ENCODE peak calls at places on chromosome 9, in five cellular contexts. S is HCT116, M is K562, F is GM12878, A is HepG2. J is an unnamed sample.

GRCh38 chr9:91842358-91842757 is 107.7 kb downstream of the ROR2 start:
- DNase-seq in F (no peak), A (no peak), S (no peak), M (no peak), J (no peak)

GRCh38 chr9:113614843-113615648 is 151.5 kb downstream of the RGS3 start:
- DNase-seq in S (no peak), F (no peak), M (no peak), A (no peak), J (no peak)

GRCh38 chr9:3398232-3398648 is 127.6 kb downstream of the RFX3 start:
- DNase-seq in M (no peak), S (no peak), A (no peak), F (no peak), J (no peak)

GRCh38 chr9:77833686-77834429 is 185.7 kb upstream of the GNA14 start:
- DNase-seq in F (no peak), A (no peak), S (no peak), M (no peak), J (no peak)

GRCh38 chr9:111106202-111106601 is 67.9 kb upstream of the LPAR1 start:
- DNase-seq in F (no peak), A (no peak), M (no peak), S (no peak), J (no peak)

GRCh38 chr9:137550958-137551655 is 572 bp upstream of the MRPL41 start:
- DNase-seq in M (peak; percentile 90), A (peak; percentile 80), F (no peak), S (peak; percentile 52), J (peak; percentile 65)

GRCh38 chr9:135584934-135585333 is 23.4 kb downstream of the PAEP start:
- DNase-seq in F (no peak), S (no peak), A (no peak), M (no peak), J (no peak)

GRCh38 chr9:14887149-14887548 is 23.1 kb downstream of the FREM1 start:
- DNase-seq in M (no peak), S (no peak), F (no peak), A (no peak), J (no peak)

GRCh38 chr9:129311638-129312037 is 133.6 kb upstream of the IER5L start:
- DNase-seq in S (no peak), M (no peak), F (no peak), A (no peak), J (no peak)

GRCh38 chr9:129852575-129852974 is 17.3 kb downstream of the USP20 start:
- DNase-seq in A (no peak), M (no peak), S (no peak), F (no peak), J (no peak)

GRCh38 chr9:5518937-5519319 is 8.6 kb downstream of the PDCD1LG2 start:
- DNase-seq in M (no peak), A (no peak), S (no peak), F (no peak), J (no peak)

GRCh38 chr9:18396102-18396728 is 77.7 kb upstream of the ADAMTSL1 start:
- DNase-seq in F (no peak), M (peak; percentile 3), A (peak; percentile 1), S (no peak), J (no peak)

GRCh38 chr9:98031935-98032334 is 24.6 kb upstream of the NANS start:
- DNase-seq in A (no peak), S (no peak), F (no peak), M (no peak), J (no peak)

GRCh38 chr9:5879419-5880181 is 11.1 kb upstream of the MLANA start:
- DNase-seq in S (peak; percentile 88), A (peak; percentile 46), M (peak; percentile 47), F (no peak), J (no peak)

GRCh38 chr9:96293481-96293880 is 8.5 kb downstream of the HSD17B3 start:
- DNase-seq in F (no peak), S (peak; percentile 10), A (no peak), M (no peak), J (no peak)

GRCh38 chr9:23841304-23841703 is 15.3 kb upstream of the ELAVL2 start:
- DNase-seq in A (no peak), M (no peak), F (no peak), S (no peak), J (no peak)

GRCh38 chr9:123406016-123406415 is 50.0 kb downstream of the CRB2 start:
- DNase-seq in S (no peak), M (no peak), A (no peak), F (no peak), J (no peak)

GRCh38 chr9:36903541-36904435 is 130.3 kb downstream of the PAX5 start:
- DNase-seq in F (peak; percentile 48), A (peak; percentile 12), M (peak; percentile 51), S (peak; percentile 38), J (no peak)

GRCh38 chr9:34560574-34561229 is 28.8 kb downstream of the CNTFR start:
- DNase-seq in S (no peak), F (no peak), M (no peak), A (no peak), J (no peak)

GRCh38 chr9:127538849-127539258 is 73.2 kb upstream of the STXBP1 start:
- DNase-seq in A (no peak), S (no peak), M (no peak), F (no peak), J (no peak)

GRCh38 chr9:134323741-134324358 is 2.4 kb upstream of the RXRA start:
- DNase-seq in M (peak; percentile 58), F (no peak), S (peak; percentile 51), A (peak; percentile 61), J (no peak)

GRCh38 chr9:134325813-134326753 is at the start of gene RXRA:
- DNase-seq in F (no peak), S (no peak), A (peak; percentile 60), M (peak; percentile 93), J (no peak)

GRCh38 chr9:134322781-134323241 is 3.4 kb upstream of the RXRA start:
- DNase-seq in M (no peak), F (no peak), S (no peak), A (no peak), J (no peak)

GRCh38 chr9:134325096-134325812 is 1.0 kb upstream of the RXRA start:
- DNase-seq in A (no peak), F (no peak), S (no peak), M (peak; percentile 72), J (no peak)

GRCh38 chr9:134324359-134325095 is 1.7 kb upstream of the RXRA start:
- DNase-seq in A (no peak), F (no peak), S (no peak), M (no peak), J (no peak)
- H3K9ac ChIP-seq in A (peak overlapping the region; percentile 83), F (no peak overlapping the region), S (peak overlapping the region; percentile 93), M (peak overlapping the region; percentile 77), J (no peak overlapping the region)

GRCh38 chr9:20271107-20271506 is 351.2 kb downstream of the MLLT3 start:
- DNase-seq in A (no peak), M (no peak), F (no peak), S (no peak), J (no peak)
- TF ChIP-seq SRF in A (no peak), M (no peak), F (no peak), S (no peak), J (no peak)

DNA sequence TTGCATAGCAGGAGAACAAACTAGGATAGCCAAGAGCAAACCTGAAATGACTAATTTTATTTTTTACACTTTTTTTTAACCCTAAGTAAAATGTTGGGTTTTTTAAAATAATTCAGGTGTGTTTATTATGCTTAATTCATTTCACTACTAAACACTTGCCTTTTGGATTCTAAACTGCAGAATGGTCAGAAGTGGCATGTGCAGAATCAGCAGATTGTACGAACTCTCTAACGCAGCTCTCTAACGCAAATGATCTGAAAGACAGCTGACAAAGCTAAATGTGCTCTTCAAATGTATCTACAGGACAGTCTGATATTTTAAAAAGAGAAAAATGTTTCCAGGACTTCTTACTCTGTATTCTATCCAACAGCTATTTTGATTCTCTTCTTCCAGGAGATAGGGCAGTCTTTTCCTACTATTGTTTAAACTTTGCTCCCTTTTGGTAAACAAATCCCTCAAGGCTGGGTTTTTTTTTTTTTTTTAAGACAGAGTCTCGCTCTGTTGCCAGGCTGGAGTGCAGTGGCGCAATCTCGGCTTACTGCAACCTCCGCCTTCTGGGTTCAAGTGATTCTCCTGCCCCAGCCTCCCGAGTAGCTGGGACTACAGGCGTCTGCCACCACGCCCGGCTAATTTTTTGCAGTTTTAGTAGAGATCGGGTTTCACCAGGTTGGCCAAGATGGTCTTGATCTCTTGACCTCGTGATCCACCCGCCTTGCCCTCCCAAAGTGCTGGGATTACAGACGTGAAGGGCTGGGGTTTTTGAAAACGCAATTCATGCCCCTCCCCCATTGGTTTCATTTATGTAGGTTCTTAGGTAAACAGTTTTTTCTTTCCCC is 1.3 kb downstream of the NMRK1 start:
- DNase-seq in F (no peak), M (no peak), S (no peak), A (peak; percentile 39), J (no peak)
- H3K9ac ChIP-seq in F (peak overlapping the region; percentile 89), M (peak overlapping the region; percentile 70), S (peak overlapping the region; percentile 73), A (peak overlapping the region; percentile 93), J (no peak overlapping the region)

GRCh38 chr9:7115606-7116005 is 357.8 kb downstream of the KDM4C start:
- DNase-seq in A (no peak), S (no peak), M (no peak), F (no peak), J (no peak)

GRCh38 chr9:7121055-7121454 is 363.3 kb downstream of the KDM4C start:
- DNase-seq in F (peak; percentile 45), A (no peak), M (peak; percentile 20), S (no peak), J (no peak)

GRCh38 chr9:7119612-7120011 is 361.8 kb downstream of the KDM4C start:
- DNase-seq in S (no peak), F (no peak), A (no peak), M (no peak), J (no peak)

GRCh38 chr9:7118653-7119052 is 360.9 kb downstream of the KDM4C start:
- DNase-seq in M (peak; percentile 20), S (no peak), F (no peak), A (no peak), J (no peak)

DNA sequence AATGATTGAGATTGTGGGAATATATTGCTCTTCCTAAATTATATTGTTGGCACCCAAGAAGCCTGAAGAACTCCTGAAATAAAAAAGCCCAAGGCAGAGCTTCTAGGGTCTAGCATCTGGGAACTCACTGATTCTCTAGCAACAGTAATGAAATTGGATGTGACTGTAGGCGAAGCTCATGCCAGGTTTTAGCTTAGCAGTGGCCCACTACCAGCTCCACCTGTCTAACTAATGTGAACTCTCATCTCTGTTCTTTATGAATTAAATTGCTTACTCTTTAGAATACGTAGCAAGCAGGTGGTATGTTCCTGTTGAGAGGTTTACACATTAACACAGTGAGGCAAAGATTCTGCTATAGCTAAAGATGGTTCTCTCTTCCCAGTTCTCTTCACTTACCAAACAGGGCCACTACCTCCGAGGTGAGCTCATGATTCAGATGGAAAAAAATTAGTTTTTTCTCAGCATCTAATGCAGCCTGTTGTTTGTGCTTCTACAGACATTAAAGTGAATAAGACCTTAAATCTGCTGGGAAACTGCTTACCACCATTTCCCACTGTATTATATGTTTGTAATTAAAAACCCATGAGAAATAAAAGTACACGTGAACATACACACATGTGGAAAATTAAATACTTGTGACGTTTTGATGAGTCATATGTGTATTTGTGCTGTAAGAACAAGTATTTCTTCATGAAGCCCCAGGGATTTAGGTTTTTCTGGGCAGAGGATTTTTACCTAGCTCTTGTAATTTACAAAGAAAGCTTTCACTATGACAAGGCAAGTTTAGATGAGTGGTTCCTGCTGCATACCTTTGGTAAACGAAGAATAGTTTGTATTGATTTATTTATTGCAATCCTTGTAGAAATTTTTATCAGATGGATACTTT is 360.1 kb downstream of the KDM4C start:
- DNase-seq in F (peak; percentile 46), S (no peak), A (no peak), M (no peak), J (no peak)
- TF ChIP-seq SRF in F (no peak), S (no peak), A (no peak), M (no peak), J (no peak)

GRCh38 chr9:16329699-16330113 is 540.8 kb downstream of the BNC2 start:
- DNase-seq in F (no peak), M (no peak), S (no peak), A (no peak), J (no peak)
- H3K9ac ChIP-seq in F (no peak overlapping the region), M (no peak overlapping the region), S (no peak overlapping the region), A (no peak overlapping the region), J (no peak overlapping the region)